ENCODE peak calls at places on chromosomes 7 and 10, in eight cellular contexts. One of them, this sample, is unnamed.
A peak's percentile ranks its signal among the peaks of the same experiment; 100 is the strongest.

GRCh38 chr10:93541402-93542357 is 24.8 kb upstream of the FFAR4 start:
- DNase-seq in adrenal gland: peak; percentile 44
- DNase-seq in epithelial cell of esophagus: peak; percentile 53
- DNase-seq in fibroblast of lung: peak; percentile 51
- DNase-seq in IMR-90: peak; percentile 46
- DNase-seq in PC-3: peak; percentile 72
- DNase-seq in ovary: peak; percentile 33
- DNase-seq in choroid plexus epithelial cell: peak; percentile 54
- DNase-seq in this sample: peak; percentile 65

GRCh38 chr7:157278791-157279678 is 57.8 kb upstream of the DNAJB6 start:
- DNase-seq in adrenal gland: peak; percentile 26
- DNase-seq in epithelial cell of esophagus: no peak
- DNase-seq in fibroblast of lung: no peak
- DNase-seq in IMR-90: no peak
- DNase-seq in PC-3: peak; percentile 23
- DNase-seq in ovary: peak; percentile 33
- DNase-seq in choroid plexus epithelial cell: no peak
- DNase-seq in this sample: no peak

GRCh38 chr7:30921951-30922401 is 10.3 kb downstream of the AQP1 start:
- DNase-seq in adrenal gland: no peak
- DNase-seq in epithelial cell of esophagus: no peak
- DNase-seq in fibroblast of lung: no peak
- DNase-seq in IMR-90: no peak
- DNase-seq in PC-3: no peak
- DNase-seq in ovary: peak; percentile 6
- DNase-seq in choroid plexus epithelial cell: no peak
- DNase-seq in this sample: no peak

GRCh38 chr7:128921866-128922440 is 11.4 kb upstream of the KCP start:
- DNase-seq in adrenal gland: no peak
- DNase-seq in epithelial cell of esophagus: no peak
- DNase-seq in fibroblast of lung: no peak
- DNase-seq in IMR-90: no peak
- DNase-seq in PC-3: no peak
- DNase-seq in ovary: no peak
- DNase-seq in choroid plexus epithelial cell: no peak
- DNase-seq in this sample: no peak

GRCh38 chr7:73330772-73331171 is 2.8 kb downstream of the FKBP6 start:
- DNase-seq in adrenal gland: no peak
- DNase-seq in epithelial cell of esophagus: no peak
- DNase-seq in fibroblast of lung: no peak
- DNase-seq in IMR-90: no peak
- DNase-seq in PC-3: no peak
- DNase-seq in ovary: no peak
- DNase-seq in choroid plexus epithelial cell: no peak
- DNase-seq in this sample: no peak

GRCh38 chr7:24786306-24786705 is 29.0 kb upstream of the GSDME start:
- DNase-seq in adrenal gland: no peak
- DNase-seq in epithelial cell of esophagus: no peak
- DNase-seq in fibroblast of lung: no peak
- DNase-seq in IMR-90: no peak
- DNase-seq in PC-3: no peak
- DNase-seq in ovary: no peak
- DNase-seq in choroid plexus epithelial cell: no peak
- DNase-seq in this sample: peak; percentile 13

GRCh38 chr10:69494626-69495558 is 43.6 kb downstream of the TSPAN15 start:
- DNase-seq in adrenal gland: no peak
- DNase-seq in epithelial cell of esophagus: no peak
- DNase-seq in fibroblast of lung: no peak
- DNase-seq in IMR-90: no peak
- DNase-seq in PC-3: no peak
- DNase-seq in ovary: no peak
- DNase-seq in choroid plexus epithelial cell: no peak
- DNase-seq in this sample: no peak

GRCh38 chr10:112622786-112623185 is 175.8 kb downstream of the VTI1A start:
- DNase-seq in adrenal gland: no peak
- DNase-seq in epithelial cell of esophagus: no peak
- DNase-seq in fibroblast of lung: peak; percentile 63
- DNase-seq in IMR-90: peak; percentile 5
- DNase-seq in PC-3: no peak
- DNase-seq in ovary: no peak
- DNase-seq in choroid plexus epithelial cell: no peak
- DNase-seq in this sample: peak; percentile 31

GRCh38 chr7:4951903-4952636 is 6.9 kb downstream of the MMD2 start:
- DNase-seq in adrenal gland: no peak
- DNase-seq in epithelial cell of esophagus: peak; percentile 16
- DNase-seq in fibroblast of lung: peak; percentile 12
- DNase-seq in IMR-90: peak; percentile 10
- DNase-seq in PC-3: peak; percentile 40
- DNase-seq in ovary: no peak
- DNase-seq in choroid plexus epithelial cell: peak; percentile 44
- DNase-seq in this sample: peak; percentile 39

GRCh38 chr7:99141756-99142726 is 1.9 kb downstream of the SMURF1 start:
- DNase-seq in adrenal gland: peak; percentile 69
- DNase-seq in epithelial cell of esophagus: peak; percentile 81
- DNase-seq in fibroblast of lung: peak; percentile 80
- DNase-seq in IMR-90: peak; percentile 79
- DNase-seq in PC-3: peak; percentile 47
- DNase-seq in ovary: peak; percentile 81
- DNase-seq in choroid plexus epithelial cell: peak; percentile 75
- DNase-seq in this sample: peak; percentile 81

GRCh38 chr10:46234026-46234425 is 52.8 kb upstream of the ANTXRL start:
- DNase-seq in adrenal gland: no peak
- DNase-seq in epithelial cell of esophagus: no peak
- DNase-seq in fibroblast of lung: no peak
- DNase-seq in IMR-90: no peak
- DNase-seq in PC-3: no peak
- DNase-seq in ovary: no peak
- DNase-seq in choroid plexus epithelial cell: no peak
- DNase-seq in this sample: no peak

GRCh38 chr7:43922726-43923125 is 3.5 kb upstream of the UBE2D4 start:
- DNase-seq in adrenal gland: no peak
- DNase-seq in epithelial cell of esophagus: no peak
- DNase-seq in fibroblast of lung: no peak
- DNase-seq in IMR-90: no peak
- DNase-seq in PC-3: no peak
- DNase-seq in ovary: no peak
- DNase-seq in choroid plexus epithelial cell: no peak
- DNase-seq in this sample: no peak

GRCh38 chr7:43927810-43928209 is 1.6 kb downstream of the UBE2D4 start:
- DNase-seq in adrenal gland: no peak
- DNase-seq in epithelial cell of esophagus: no peak
- DNase-seq in fibroblast of lung: no peak
- DNase-seq in IMR-90: no peak
- DNase-seq in PC-3: no peak
- DNase-seq in ovary: no peak
- DNase-seq in choroid plexus epithelial cell: no peak
- DNase-seq in this sample: no peak

GRCh38 chr7:43921423-43921822 is 4.8 kb upstream of the UBE2D4 start:
- DNase-seq in adrenal gland: peak; percentile 77
- DNase-seq in epithelial cell of esophagus: no peak
- DNase-seq in fibroblast of lung: no peak
- DNase-seq in IMR-90: no peak
- DNase-seq in PC-3: no peak
- DNase-seq in ovary: no peak
- DNase-seq in choroid plexus epithelial cell: no peak
- DNase-seq in this sample: no peak

GRCh38 chr7:43929529-43930457 is 3.6 kb downstream of the UBE2D4 start:
- DNase-seq in adrenal gland: no peak
- DNase-seq in epithelial cell of esophagus: no peak
- DNase-seq in fibroblast of lung: no peak
- DNase-seq in IMR-90: no peak
- DNase-seq in PC-3: no peak
- DNase-seq in ovary: no peak
- DNase-seq in choroid plexus epithelial cell: no peak
- DNase-seq in this sample: no peak

DNA sequence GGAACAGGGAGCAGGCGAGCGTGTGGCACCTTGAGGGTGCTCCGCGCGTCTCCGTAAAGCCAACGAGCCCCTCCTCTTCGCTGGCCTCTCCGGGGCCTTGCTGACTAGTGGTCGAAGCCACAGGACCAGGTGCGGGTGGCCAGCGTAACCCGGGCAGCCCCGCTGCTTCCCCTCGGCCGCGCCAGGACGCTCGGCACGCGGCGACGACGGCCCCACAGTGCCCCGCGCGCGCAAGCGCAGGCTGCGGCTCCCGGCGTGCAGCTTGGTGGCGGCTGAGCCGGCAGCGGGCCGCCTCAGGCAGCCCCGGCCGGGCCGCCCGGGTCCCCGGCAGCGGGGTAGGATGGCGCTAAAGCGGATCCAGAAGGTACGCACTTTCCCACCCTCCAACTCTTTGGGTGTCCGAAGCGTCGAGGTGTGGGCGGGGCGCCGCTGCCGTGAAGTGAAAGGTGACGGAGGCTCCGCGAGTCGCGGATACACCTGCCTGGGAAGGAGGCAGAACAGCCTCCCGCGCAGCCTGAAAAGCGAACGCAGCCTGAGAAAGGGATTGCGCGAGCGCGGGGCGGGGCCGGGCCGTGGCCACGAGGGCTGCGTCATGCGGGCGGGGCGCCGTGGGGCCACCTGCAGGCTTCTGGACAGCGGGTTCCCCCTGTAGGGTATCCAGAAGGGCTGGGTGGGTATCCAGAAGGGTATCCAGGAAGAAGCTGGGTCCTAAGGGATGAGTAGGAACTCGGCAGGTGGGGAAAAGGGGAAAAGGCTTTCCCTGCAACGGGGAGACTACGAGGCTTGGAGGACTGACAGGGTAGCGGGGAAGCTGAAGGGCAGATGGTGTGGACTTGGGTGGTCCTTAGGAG is at the start of gene UBE2D4:
- DNase-seq in adrenal gland: peak; percentile 92
- DNase-seq in epithelial cell of esophagus: peak; percentile 90
- DNase-seq in fibroblast of lung: peak; percentile 59
- DNase-seq in IMR-90: peak; percentile 56
- DNase-seq in PC-3: peak; percentile 84
- DNase-seq in ovary: peak; percentile 87
- DNase-seq in choroid plexus epithelial cell: peak; percentile 69
- DNase-seq in this sample: peak; percentile 65
- H3K4me3 ChIP-seq in adrenal gland: peak within 1 kb of the TSS; percentile 58
- H3K4me3 ChIP-seq in epithelial cell of esophagus: peak within 1 kb of the TSS; percentile 68
- H3K4me3 ChIP-seq in fibroblast of lung: peak within 1 kb of the TSS; percentile 65
- H3K4me3 ChIP-seq in IMR-90: peak within 1 kb of the TSS; percentile 77
- H3K4me3 ChIP-seq in PC-3: peak within 1 kb of the TSS; percentile 80
- H3K4me3 ChIP-seq in ovary: peak within 1 kb of the TSS; percentile 68
- H3K4me3 ChIP-seq in choroid plexus epithelial cell: peak within 1 kb of the TSS; percentile 72
- H3K4me3 ChIP-seq in this sample: peak within 1 kb of the TSS; percentile 62

DNA sequence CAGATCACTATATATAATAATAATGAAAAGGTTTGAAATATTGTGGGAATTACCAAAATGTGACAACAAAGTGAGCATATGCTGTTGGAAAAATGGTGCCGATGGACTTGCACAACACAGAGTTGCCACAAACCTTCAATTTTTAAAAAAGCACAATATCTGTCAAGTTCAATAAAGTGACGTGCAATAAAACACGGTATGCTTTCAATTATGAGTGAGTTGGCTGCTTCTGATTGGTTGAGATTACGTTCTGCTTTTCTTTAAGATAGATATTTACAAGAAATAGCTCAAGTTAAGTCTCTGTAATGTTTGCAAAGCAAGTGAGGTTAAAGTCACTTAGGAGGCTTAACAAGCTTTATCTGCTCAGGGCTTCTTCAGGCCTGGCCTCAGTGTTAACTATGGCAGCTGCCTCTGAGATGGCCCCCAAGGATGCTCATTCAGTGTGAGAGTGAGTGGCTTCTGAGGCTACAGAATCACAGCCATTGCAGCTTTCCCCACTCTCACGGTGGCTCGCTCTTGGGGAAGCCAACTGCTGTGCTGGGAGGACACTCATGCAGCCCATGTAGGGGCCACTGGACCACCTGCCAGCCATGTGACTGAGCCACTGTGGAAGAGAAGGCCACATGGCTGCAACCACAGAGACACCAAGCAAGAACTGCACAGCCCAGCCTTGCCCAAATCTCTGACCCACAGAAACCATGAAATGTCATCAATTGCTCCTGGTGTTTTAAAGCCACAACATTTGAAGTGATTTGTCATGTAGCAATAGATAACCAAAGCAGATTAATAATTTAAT is 78.3 kb upstream of the TMEM72 start:
- DNase-seq in adrenal gland: no peak
- DNase-seq in epithelial cell of esophagus: no peak
- DNase-seq in fibroblast of lung: no peak
- DNase-seq in IMR-90: no peak
- DNase-seq in PC-3: no peak
- DNase-seq in ovary: no peak
- DNase-seq in choroid plexus epithelial cell: no peak
- DNase-seq in this sample: no peak
- TF ChIP-seq CTCF in adrenal gland: no peak
- TF ChIP-seq CTCF in epithelial cell of esophagus: no peak
- TF ChIP-seq CTCF in fibroblast of lung: no peak
- TF ChIP-seq CTCF in IMR-90: no peak
- TF ChIP-seq CTCF in PC-3: no peak
- TF ChIP-seq CTCF in ovary: no peak
- TF ChIP-seq CTCF in choroid plexus epithelial cell: no peak
- TF ChIP-seq CTCF in this sample: no peak

GRCh38 chr10:26488344-26488743 is 50.2 kb downstream of the APBB1IP start:
- DNase-seq in adrenal gland: no peak
- DNase-seq in epithelial cell of esophagus: no peak
- DNase-seq in fibroblast of lung: no peak
- DNase-seq in IMR-90: no peak
- DNase-seq in PC-3: peak; percentile 63
- DNase-seq in ovary: no peak
- DNase-seq in choroid plexus epithelial cell: no peak
- DNase-seq in this sample: peak; percentile 10

GRCh38 chr10:26483554-26483953 is 45.4 kb downstream of the APBB1IP start:
- DNase-seq in adrenal gland: no peak
- DNase-seq in epithelial cell of esophagus: no peak
- DNase-seq in fibroblast of lung: no peak
- DNase-seq in IMR-90: no peak
- DNase-seq in PC-3: peak; percentile 36
- DNase-seq in ovary: no peak
- DNase-seq in choroid plexus epithelial cell: no peak
- DNase-seq in this sample: no peak

GRCh38 chr10:26486985-26487850 is 49.1 kb downstream of the APBB1IP start:
- DNase-seq in adrenal gland: peak; percentile 72
- DNase-seq in epithelial cell of esophagus: peak; percentile 38
- DNase-seq in fibroblast of lung: peak; percentile 64
- DNase-seq in IMR-90: peak; percentile 37
- DNase-seq in PC-3: peak; percentile 82
- DNase-seq in ovary: no peak
- DNase-seq in choroid plexus epithelial cell: peak; percentile 52
- DNase-seq in this sample: peak; percentile 87

GRCh38 chr10:26485150-26485941 is 47.2 kb downstream of the APBB1IP start:
- DNase-seq in adrenal gland: peak; percentile 62
- DNase-seq in epithelial cell of esophagus: no peak
- DNase-seq in fibroblast of lung: peak; percentile 4
- DNase-seq in IMR-90: no peak
- DNase-seq in PC-3: no peak
- DNase-seq in ovary: no peak
- DNase-seq in choroid plexus epithelial cell: peak; percentile 12
- DNase-seq in this sample: peak; percentile 58

GRCh38 chr10:26486304-26486703 is 48.2 kb downstream of the APBB1IP start:
- DNase-seq in adrenal gland: no peak
- DNase-seq in epithelial cell of esophagus: peak; percentile 34
- DNase-seq in fibroblast of lung: peak; percentile 18
- DNase-seq in IMR-90: peak; percentile 32
- DNase-seq in PC-3: peak; percentile 76
- DNase-seq in ovary: no peak
- DNase-seq in choroid plexus epithelial cell: no peak
- DNase-seq in this sample: peak; percentile 86
- H3K4me3 ChIP-seq in adrenal gland: no peak overlapping the region
- H3K4me3 ChIP-seq in epithelial cell of esophagus: no peak overlapping the region
- H3K4me3 ChIP-seq in fibroblast of lung: no peak overlapping the region
- H3K4me3 ChIP-seq in IMR-90: no peak overlapping the region
- H3K4me3 ChIP-seq in PC-3: peak overlapping the region; percentile 43
- H3K4me3 ChIP-seq in ovary: no peak overlapping the region
- H3K4me3 ChIP-seq in choroid plexus epithelial cell: no peak overlapping the region
- H3K4me3 ChIP-seq in this sample: no peak overlapping the region

GRCh38 chr7:127654404-127655392 is 2.7 kb downstream of the SND1 start:
- DNase-seq in adrenal gland: no peak
- DNase-seq in epithelial cell of esophagus: peak; percentile 19
- DNase-seq in fibroblast of lung: peak; percentile 16
- DNase-seq in IMR-90: no peak
- DNase-seq in PC-3: no peak
- DNase-seq in ovary: no peak
- DNase-seq in choroid plexus epithelial cell: peak; percentile 31
- DNase-seq in this sample: no peak
- TF ChIP-seq CTCF in adrenal gland: no peak
- TF ChIP-seq CTCF in epithelial cell of esophagus: no peak
- TF ChIP-seq CTCF in fibroblast of lung: no peak
- TF ChIP-seq CTCF in IMR-90: no peak
- TF ChIP-seq CTCF in PC-3: no peak
- TF ChIP-seq CTCF in ovary: no peak
- TF ChIP-seq CTCF in choroid plexus epithelial cell: peak; percentile 17
- TF ChIP-seq CTCF in this sample: no peak

This sample was measured in fibroblast of pulmonary artery.